ENCODE peak calls at places on chromosomes 3 and 15, in seven cellular contexts. P is AG04450, N is tibial nerve, Z is skeletal muscle cell, Q is HCT116, F is A549, E is tibial artery. K is an unnamed sample.

GRCh38 chr3:127316685-127317084 is 28.8 kb upstream of the PRR20G start:
- DNase-seq in P (no peak), N (no peak), Z (no peak), Q (no peak), F (no peak), E (no peak), K (no peak)

GRCh38 chr15:73329501-73330200 is 39.1 kb downstream of the HCN4 start:
- DNase-seq in P (no peak), N (no peak), Z (no peak), Q (no peak), F (no peak), E (no peak), K (no peak)

GRCh38 chr15:70533931-70534742 is 229.2 kb downstream of the UACA start:
- DNase-seq in P (no peak), N (no peak), Z (no peak), Q (no peak), F (no peak), E (no peak), K (no peak)

GRCh38 chr3:148036331-148036881 is 627.2 kb downstream of the ZIC1 start:
- DNase-seq in P (no peak), N (no peak), Z (no peak), Q (no peak), F (no peak), E (no peak), K (no peak)

GRCh38 chr15:55856506-55856905 is 113.6 kb upstream of the PRTG start:
- DNase-seq in P (no peak), N (no peak), Z (peak), Q (no peak), F (no peak), E (no peak), K (no peak)

GRCh38 chr3:150078983-150079739 is 108.5 kb upstream of the PFN2 start:
- DNase-seq in P (peak), N (no peak), Z (peak), Q (no peak), F (peak), E (no peak), K (peak)

GRCh38 chr3:88149516-88150362 is at the start of gene C3orf38:
- DNase-seq in P (peak), N (peak), Z (peak), Q (peak), F (peak), E (peak), K (peak)

GRCh38 chr3:63343674-63344073 is 65.6 kb downstream of the SYNPR start:
- DNase-seq in P (peak), N (peak), Z (peak), Q (peak), F (peak), E (peak), K (peak)

GRCh38 chr3:185943363-185944106 is 5.7 kb upstream of the TRA2B start:
- DNase-seq in P (peak), N (peak), Z (peak), Q (peak), F (peak), E (peak), K (no peak)

GRCh38 chr3:170117134-170117533 is 64.4 kb downstream of the PHC3 start:
- DNase-seq in P (no peak), N (no peak), Z (no peak), Q (no peak), F (peak), E (no peak), K (no peak)

GRCh38 chr3:39978293-39978692 is 168.9 kb downstream of the MYRIP start:
- DNase-seq in P (no peak), N (no peak), Z (no peak), Q (no peak), F (no peak), E (no peak), K (no peak)

GRCh38 chr3:169104972-169105371 is 558.5 kb downstream of the MECOM start:
- DNase-seq in P (no peak), N (no peak), Z (peak), Q (peak), F (no peak), E (no peak), K (no peak)

GRCh38 chr3:124770341-124771082 is 40.3 kb downstream of the UMPS start:
- DNase-seq in P (no peak), N (no peak), Z (no peak), Q (no peak), F (no peak), E (peak), K (no peak)

GRCh38 chr15:39974656-39975230 is 40.8 kb downstream of the EIF2AK4 start:
- DNase-seq in P (no peak), N (no peak), Z (no peak), Q (no peak), F (no peak), E (no peak), K (no peak)

GRCh38 chr3:58529516-58530353 is 7.3 kb downstream of the ACOX2 start:
- DNase-seq in P (no peak), N (no peak), Z (no peak), Q (peak), F (peak), E (no peak), K (no peak)

GRCh38 chr15:77657629-77658238 is 25.0 kb upstream of the LINGO1 start:
- DNase-seq in P (no peak), N (no peak), Z (no peak), Q (no peak), F (no peak), E (no peak), K (no peak)

GRCh38 chr15:77656294-77656693 is 23.6 kb upstream of the LINGO1 start:
- DNase-seq in P (no peak), N (no peak), Z (no peak), Q (no peak), F (no peak), E (no peak), K (no peak)

GRCh38 chr15:77654975-77655374 is 22.3 kb upstream of the LINGO1 start:
- DNase-seq in P (no peak), N (no peak), Z (no peak), Q (peak), F (peak), E (no peak), K (no peak)

GRCh38 chr15:77664428-77664827 is 31.7 kb upstream of the LINGO1 start:
- DNase-seq in P (no peak), N (no peak), Z (no peak), Q (no peak), F (no peak), E (no peak), K (no peak)

DNA sequence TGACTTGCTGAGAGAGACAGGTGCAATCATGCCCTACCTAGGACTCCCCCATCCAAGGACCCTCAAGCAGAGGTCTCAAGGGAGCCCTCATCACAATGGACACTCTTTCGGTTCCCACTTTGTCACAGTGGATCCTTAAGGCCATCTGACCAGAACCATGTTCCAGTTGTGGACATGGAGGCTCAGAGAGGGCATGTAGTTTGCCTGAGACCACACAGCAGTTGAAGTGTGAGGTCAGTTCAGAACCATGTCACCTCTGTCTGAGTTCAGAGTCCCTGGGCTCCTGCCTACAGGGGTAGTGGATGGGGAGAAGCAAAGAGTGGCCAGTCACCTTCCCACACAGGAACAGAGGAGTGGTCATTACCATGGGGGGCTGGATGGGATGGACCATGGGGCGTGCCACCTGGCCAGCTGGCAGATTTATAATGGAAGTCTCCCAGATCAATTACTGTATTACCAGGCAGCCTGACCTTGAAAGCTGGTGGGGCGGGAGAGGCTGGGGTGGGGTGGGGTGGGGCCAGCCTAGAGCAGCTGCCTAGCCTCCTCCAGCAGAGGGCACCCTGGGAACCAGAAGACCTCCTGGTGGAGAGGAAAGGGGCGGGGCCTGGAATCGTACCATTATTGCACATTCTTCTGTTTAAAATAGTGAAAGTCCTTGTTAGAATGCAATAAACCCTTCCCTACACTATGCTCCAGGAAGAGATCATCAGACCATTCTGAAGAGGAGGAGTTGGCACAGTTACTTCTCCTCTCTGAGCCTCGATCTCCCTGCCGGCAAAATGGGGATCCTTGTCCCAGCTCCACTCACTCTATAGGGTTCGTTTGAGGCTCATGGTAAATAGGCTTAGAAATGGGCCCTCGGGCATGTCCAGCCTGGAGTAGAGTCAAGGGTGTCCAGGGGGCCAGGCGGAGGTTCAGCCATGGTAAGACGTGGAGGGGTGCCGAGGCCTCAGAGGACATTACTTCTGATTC is 26.9 kb upstream of the LINGO1 start:
- DNase-seq in P (no peak), N (no peak), Z (no peak), Q (peak), F (peak), E (no peak), K (no peak)
- H3K4me3 ChIP-seq in P (no peak), N (no peak), Z (no peak), Q (no peak), F (peak), E (no peak), K (no peak)

GRCh38 chr3:17040322-17040721 is 155.6 kb downstream of the PLCL2 start:
- DNase-seq in P (no peak), N (no peak), Z (no peak), Q (no peak), F (no peak), E (no peak), K (no peak)
- H3K4me3 ChIP-seq in P (no peak), N (no peak), Z (no peak), Q (no peak), F (no peak), E (no peak), K (no peak)

DNA sequence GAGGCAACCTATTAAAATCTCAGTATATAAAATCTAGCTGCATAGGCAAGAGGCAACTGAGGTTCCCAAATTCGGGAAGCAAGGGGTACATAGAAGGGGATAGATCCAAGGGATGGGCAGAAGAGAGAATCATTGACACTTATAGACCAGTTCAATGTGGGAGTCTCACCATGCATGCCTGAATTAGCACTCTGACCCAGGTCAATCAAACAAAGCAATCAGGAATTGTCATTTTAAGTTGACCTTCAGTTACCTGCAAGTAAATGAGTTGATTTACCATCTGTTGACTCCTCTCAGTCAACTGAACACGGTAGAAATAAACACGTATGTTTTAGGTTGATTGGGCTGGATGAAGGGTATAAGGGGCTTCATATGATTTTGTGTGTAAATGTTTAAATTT is 33.4 kb upstream of the PIAS1 start:
- DNase-seq in P (no peak), N (no peak), Z (no peak), Q (no peak), F (no peak), E (no peak), K (no peak)
- H3K4me3 ChIP-seq in P (no peak), N (no peak), Z (no peak), Q (no peak), F (no peak), E (no peak), K (no peak)

DNA sequence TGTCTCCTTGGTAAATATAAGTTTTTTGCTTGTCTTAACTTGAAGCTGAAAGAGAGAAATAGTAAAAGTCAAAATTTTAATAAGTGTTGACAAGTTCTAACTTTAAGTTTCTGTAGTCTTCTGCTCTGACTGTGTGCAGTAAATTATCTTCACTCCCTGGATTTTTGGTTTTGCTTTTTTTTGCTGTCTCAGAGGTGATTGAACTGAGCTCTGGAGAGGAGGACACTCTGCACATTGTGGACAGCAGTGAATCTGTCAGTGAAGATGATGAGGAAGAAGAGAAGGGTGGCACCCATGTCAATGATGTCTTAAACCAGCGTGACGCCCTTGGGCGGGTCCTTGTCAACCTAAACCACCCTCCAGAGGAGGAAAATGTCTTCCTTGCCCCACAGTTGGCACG is 40.5 kb upstream of the TEX264 start:
- DNase-seq in P (no peak), N (no peak), Z (no peak), Q (no peak), F (no peak), E (no peak), K (no peak)
- H3K4me3 ChIP-seq in P (no peak), N (no peak), Z (no peak), Q (no peak), F (no peak), E (no peak), K (no peak)

GRCh38 chr15:25572201-25572600 is 133.4 kb upstream of the UBE3A start:
- DNase-seq in P (no peak), N (no peak), Z (no peak), Q (no peak), F (no peak), E (no peak), K (no peak)
- H3K4me3 ChIP-seq in P (no peak), N (no peak), Z (no peak), Q (no peak), F (no peak), E (no peak), K (no peak)

GRCh38 chr3:32113981-32114566 is 7.7 kb downstream of the GPD1L start:
- DNase-seq in P (no peak), N (no peak), Z (no peak), Q (no peak), F (no peak), E (no peak), K (no peak)
- H3K4me3 ChIP-seq in P (no peak), N (no peak), Z (no peak), Q (no peak), F (no peak), E (no peak), K (no peak)

K was measured in epithelial cell of proximal tubule.